ENCODE peak calls at places on chromosomes 5 and 9, in five cellular contexts. D is GM23248, G is fibroblast of lung, U is tibial artery, Z is left ventricle myocardium inferior. E is an unnamed sample. For H3K36me3, the result is how much of the 10 kb centered on the place peaks cover.

GRCh38 chr5:131640043-131640856 is 5.2 kb upstream of the RAPGEF6 start:
- DNase-seq in D (peak), G (peak), U (no peak), Z (no peak), E (peak)

GRCh38 chr9:116990592-116990991 is 303.5 kb downstream of the TRIM32 start:
- DNase-seq in D (peak), G (no peak), U (no peak), Z (no peak), E (no peak)

GRCh38 chr5:131322926-131323325 is 59.1 kb downstream of the CDC42SE2 start:
- DNase-seq in D (no peak), G (no peak), U (no peak), Z (no peak), E (no peak)

GRCh38 chr5:109769597-109770291 is 80.0 kb downstream of the MAN2A1 start:
- DNase-seq in D (no peak), G (no peak), U (no peak), Z (no peak), E (no peak)

GRCh38 chr5:59772206-59772605 is 121.3 kb downstream of the PDE4D start:
- DNase-seq in D (no peak), G (no peak), U (no peak), Z (no peak), E (no peak)

GRCh38 chr5:172646716-172647285 is 5.7 kb downstream of the NEURL1B start:
- DNase-seq in D (peak), G (no peak), U (no peak), Z (peak), E (peak)

GRCh38 chr9:133713211-133713959 is 24.8 kb downstream of the SARDH start:
- DNase-seq in D (no peak), G (no peak), U (no peak), Z (no peak), E (no peak)

GRCh38 chr5:17395106-17395505 is 102.9 kb upstream of the TAF11L2 start:
- DNase-seq in D (no peak), G (no peak), U (no peak), Z (no peak), E (no peak)

GRCh38 chr9:132768932-132769894 is 98.9 kb downstream of the GTF3C4 start:
- DNase-seq in D (peak), G (peak), U (peak), Z (peak), E (peak)

GRCh38 chr9:33619666-33620404 is 95.8 kb downstream of the ANKRD18B start:
- DNase-seq in D (peak), G (peak), U (no peak), Z (no peak), E (peak)

GRCh38 chr9:88651682-88652633 is 117.0 kb downstream of the NXNL2 start:
- DNase-seq in D (peak), G (peak), U (peak), Z (peak), E (no peak)

GRCh38 chr5:128081111-128081865 is 2.3 kb upstream of the SLC12A2 start:
- DNase-seq in D (peak), G (peak), U (no peak), Z (no peak), E (no peak)

GRCh38 chr9:132586830-132587483 is 4.6 kb downstream of the BARHL1 start:
- DNase-seq in D (no peak), G (no peak), U (no peak), Z (no peak), E (no peak)

GRCh38 chr5:95426227-95426626 is 35.1 kb downstream of the FAM81B start:
- DNase-seq in D (no peak), G (no peak), U (no peak), Z (no peak), E (no peak)

GRCh38 chr5:161093105-161093504 is 241.1 kb upstream of the ATP10B start:
- DNase-seq in D (peak), G (peak), U (no peak), Z (no peak), E (no peak)

GRCh38 chr5:63263409-63263808 is 684.8 kb downstream of the LRRC70 start:
- DNase-seq in D (peak), G (no peak), U (no peak), Z (no peak), E (no peak)

GRCh38 chr9:128635266-128636023 is 21.2 kb downstream of the DYNC2I2 start:
- DNase-seq in D (peak), G (peak), U (peak), Z (peak), E (peak)

GRCh38 chr9:18662320-18662719 is 188.4 kb downstream of the ADAMTSL1 start:
- DNase-seq in D (no peak), G (no peak), U (no peak), Z (no peak), E (peak)

GRCh38 chr9:2778816-2779215 is 61.5 kb downstream of the KCNV2 start:
- DNase-seq in D (no peak), G (no peak), U (no peak), Z (no peak), E (no peak)

GRCh38 chr5:150765789-150766149 is 7.0 kb upstream of the DCTN4 start:
- DNase-seq in D (no peak), G (no peak), U (no peak), Z (no peak), E (no peak)

GRCh38 chr9:90805006-90805993 is 3.7 kb downstream of the SYK start:
- DNase-seq in D (no peak), G (no peak), U (no peak), Z (no peak), E (no peak)

GRCh38 chr5:72920690-72921089 is 35.2 kb upstream of the FCHO2 start:
- DNase-seq in D (peak), G (peak), U (no peak), Z (no peak), E (peak)

GRCh38 chr9:99257723-99258364 is 35.8 kb downstream of the SEC61B start:
- DNase-seq in D (no peak), G (no peak), U (no peak), Z (no peak), E (no peak)

GRCh38 chr5:149134778-149135169 is 6.5 kb upstream of the ABLIM3 start:
- DNase-seq in D (peak), G (no peak), U (no peak), Z (no peak), E (no peak)

GRCh38 chr9:124593080-124594058 is 86.2 kb upstream of the NR5A1 start:
- DNase-seq in D (peak), G (peak), U (no peak), Z (no peak), E (peak)

GRCh38 chr9:123372766-123373446 is 16.9 kb downstream of the CRB2 start:
- DNase-seq in D (no peak), G (no peak), U (no peak), Z (no peak), E (no peak)

GRCh38 chr5:73777192-73777591 is 151.2 kb downstream of the ARHGEF28 start:
- DNase-seq in D (no peak), G (no peak), U (no peak), Z (no peak), E (no peak)

GRCh38 chr9:13759624-13760023 is 480.1 kb upstream of the MPDZ start:
- DNase-seq in D (no peak), G (no peak), U (no peak), Z (no peak), E (no peak)

GRCh38 chr5:57402761-57403160 is 79.8 kb downstream of the ACTBL2 start:
- DNase-seq in D (no peak), G (no peak), U (no peak), Z (no peak), E (no peak)

GRCh38 chr9:116327702-116328440 is 174.3 kb downstream of the PAPPA start:
- DNase-seq in D (peak), G (peak), U (no peak), Z (no peak), E (no peak)

GRCh38 chr9:137192448-137192780 is 3.9 kb downstream of the SSNA1 start:
- DNase-seq in D (no peak), G (no peak), U (no peak), Z (no peak), E (no peak)

GRCh38 chr9:114652776-114653555 is 4.6 kb downstream of the TEX53 start:
- DNase-seq in D (peak), G (peak), U (no peak), Z (no peak), E (no peak)

GRCh38 chr9:35808433-35808832 is 3.6 kb downstream of the SPAG8 start:
- DNase-seq in D (no peak), G (no peak), U (no peak), Z (no peak), E (no peak)

GRCh38 chr9:35801328-35802128 is 10.1 kb downstream of the NPR2 start:
- DNase-seq in D (no peak), G (no peak), U (no peak), Z (no peak), E (peak)

GRCh38 chr9:35800530-35800929 is 9.1 kb downstream of the NPR2 start:
- DNase-seq in D (no peak), G (no peak), U (no peak), Z (no peak), E (no peak)

GRCh38 chr9:35811364-35812024 is 568 bp downstream of the SPAG8 start:
- DNase-seq in D (peak), G (peak), U (no peak), Z (peak), E (no peak)

DNA sequence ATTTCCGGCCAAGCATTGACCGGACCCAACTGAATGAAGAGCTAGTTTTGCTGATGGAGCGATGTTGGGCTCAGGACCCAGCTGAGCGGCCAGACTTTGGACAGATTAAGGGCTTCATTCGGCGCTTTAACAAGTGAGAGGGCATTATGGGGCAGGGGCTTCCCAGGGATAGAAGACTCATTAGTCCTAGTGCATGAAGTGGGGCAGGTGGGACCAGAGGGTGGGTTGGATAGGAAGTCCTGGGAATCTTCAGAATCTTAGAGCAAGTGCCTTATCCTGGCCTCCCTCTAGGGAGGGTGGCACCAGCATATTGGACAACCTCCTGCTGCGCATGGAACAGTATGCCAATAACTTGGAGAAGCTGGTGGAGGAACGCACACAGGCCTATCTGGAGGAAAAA is 6.0 kb downstream of the SPAG8 start:
- DNase-seq in D (no peak), G (no peak), U (no peak), Z (no peak), E (no peak)
- H3K36me3 ChIP-seq in D (under half), G (under half), U (half or more), Z (half or more), E (under half)

GRCh38 chr5:133253076-133253475 is 201.3 kb downstream of the HSPA4 start:
- DNase-seq in D (no peak), G (no peak), U (no peak), Z (no peak), E (no peak)

GRCh38 chr5:133251296-133252132 is 199.7 kb downstream of the HSPA4 start:
- DNase-seq in D (no peak), G (no peak), U (no peak), Z (no peak), E (no peak)

GRCh38 chr5:133250527-133250926 is 198.7 kb downstream of the HSPA4 start:
- DNase-seq in D (no peak), G (no peak), U (no peak), Z (no peak), E (no peak)

GRCh38 chr5:133253661-133254060 is 201.8 kb downstream of the HSPA4 start:
- DNase-seq in D (no peak), G (no peak), U (no peak), Z (no peak), E (no peak)

GRCh38 chr5:133252133-133252480 is 200.3 kb downstream of the HSPA4 start:
- DNase-seq in D (no peak), G (no peak), U (no peak), Z (no peak), E (no peak)
- H3K4me3 ChIP-seq in D (no peak), G (no peak), U (no peak), Z (no peak), E (no peak)

DNA sequence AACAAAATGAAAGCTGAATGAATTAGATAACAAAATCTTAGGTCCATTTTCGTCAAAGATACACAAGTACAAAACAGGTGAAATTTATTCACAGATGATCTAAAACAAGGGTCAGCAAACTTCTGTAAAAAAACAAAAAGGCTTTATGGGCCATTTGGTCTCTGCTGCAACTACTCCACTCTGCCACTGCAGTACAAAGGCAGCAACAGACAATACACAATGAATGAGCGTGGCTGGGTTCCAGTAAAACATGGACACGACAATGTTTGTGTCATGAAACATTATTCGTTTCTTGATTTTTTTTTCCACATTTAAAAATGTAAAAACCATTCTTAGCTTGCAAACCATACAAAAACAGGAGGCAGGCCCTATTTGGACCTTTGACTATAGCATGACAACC is 71.9 kb downstream of the ECPAS start:
- DNase-seq in D (peak), G (no peak), U (no peak), Z (no peak), E (no peak)
- H3K36me3 ChIP-seq in D (half or more), G (under half), U (half or more), Z (half or more), E (under half)

GRCh38 chr9:96218821-96219614 is 83.0 kb downstream of the HSD17B3 start:
- DNase-seq in D (no peak), G (no peak), U (no peak), Z (no peak), E (no peak)

GRCh38 chr9:96216618-96217017 is 85.4 kb downstream of the HSD17B3 start:
- DNase-seq in D (no peak), G (no peak), U (no peak), Z (no peak), E (no peak)

GRCh38 chr9:96215841-96216240 is 86.1 kb downstream of the HSD17B3 start:
- DNase-seq in D (no peak), G (no peak), U (no peak), Z (no peak), E (no peak)

GRCh38 chr9:96217756-96218693 is 84.0 kb downstream of the HSD17B3 start:
- DNase-seq in D (peak), G (peak), U (peak), Z (peak), E (peak)

DNA sequence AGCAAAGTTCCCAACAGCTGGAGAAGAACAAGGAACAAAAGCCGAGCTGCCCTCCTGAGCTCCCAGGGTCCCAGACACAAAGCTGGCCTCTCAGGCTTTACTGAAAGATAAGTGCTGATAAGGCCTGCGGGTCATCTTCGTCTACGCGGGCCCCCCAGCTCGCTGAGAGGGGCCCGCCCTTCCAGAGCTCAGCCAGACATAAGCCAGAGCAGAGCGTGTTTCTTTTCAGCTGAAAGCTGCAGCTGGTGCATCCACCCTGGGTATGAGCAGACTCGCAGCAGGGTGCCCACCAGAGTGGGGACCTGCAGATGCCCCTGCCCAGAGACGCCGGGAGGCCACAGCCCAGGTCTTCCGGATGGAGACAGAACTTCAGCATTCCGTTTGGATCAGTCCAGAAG is 84.6 kb downstream of the HSD17B3 start:
- DNase-seq in D (no peak), G (no peak), U (no peak), Z (peak), E (peak)
- H3K4me3 ChIP-seq in D (no peak), G (no peak), U (no peak), Z (peak), E (no peak)

E was measured in mesendoderm.